ENCODE peak calls at places on chromosome 15, in four cellular contexts. D is IMR-90, E is H9, U is mesenchymal stem cell. H is an unnamed sample.

GRCh38 chr15:70328137-70329115 is 230.7 kb upstream of the TLE3 start:
- DNase-seq in E (no peak), D (peak), U (no peak), H (no peak)

GRCh38 chr15:73168487-73168886 is 116.2 kb downstream of the NEO1 start:
- DNase-seq in E (no peak), U (no peak), D (no peak), H (no peak)

GRCh38 chr15:77392762-77393470 is 27.0 kb downstream of the PEAK1 start:
- DNase-seq in U (no peak), D (no peak), E (no peak), H (no peak)

GRCh38 chr15:85615930-85616329 is 178.8 kb downstream of the KLHL25 start:
- DNase-seq in D (peak), E (peak), U (peak), H (no peak)

GRCh38 chr15:30954674-30955073 is 36.8 kb downstream of the MTMR10 start:
- DNase-seq in E (no peak), D (peak), U (peak), H (no peak)

GRCh38 chr15:71761649-71762048 is 48.7 kb upstream of the NR2E3 start:
- DNase-seq in D (peak), E (no peak), U (peak), H (peak)

GRCh38 chr15:58490405-58491150 is 58.8 kb downstream of the LIPC start:
- DNase-seq in D (no peak), U (no peak), E (no peak), H (no peak)

GRCh38 chr15:91948001-91948608 is 94.6 kb downstream of the SLCO3A1 start:
- DNase-seq in E (peak), D (peak), U (peak), H (no peak)

GRCh38 chr15:89125038-89125826 is 37.0 kb downstream of the ABHD2 start:
- DNase-seq in U (no peak), D (no peak), E (no peak), H (no peak)

GRCh38 chr15:98127612-98128011 is 167.1 kb downstream of the ARRDC4 start:
- DNase-seq in U (no peak), D (no peak), E (no peak), H (no peak)

GRCh38 chr15:81160312-81161214 is 26.5 kb downstream of the CFAP161 start:
- DNase-seq in D (peak), E (no peak), U (no peak), H (no peak)

GRCh38 chr15:77988386-77989301 is 88.9 kb downstream of the TBC1D2B start:
- DNase-seq in U (no peak), D (no peak), E (no peak), H (no peak)

GRCh38 chr15:59299919-59300617 is 72.6 kb downstream of the MYO1E start:
- DNase-seq in D (peak), U (peak), E (no peak), H (peak)

GRCh38 chr15:57477736-57478522 is 101.6 kb downstream of the CGNL1 start:
- DNase-seq in E (peak), D (no peak), U (no peak), H (no peak)

GRCh38 chr15:36265422-36265821 is 314.0 kb upstream of the CDIN1 start:
- DNase-seq in D (peak), U (no peak), E (no peak), H (no peak)

GRCh38 chr15:72516734-72517133 is 42.6 kb downstream of the ARIH1 start:
- DNase-seq in D (no peak), U (no peak), E (no peak), H (no peak)

GRCh38 chr15:57560976-57561711 is 30.6 kb upstream of the MYZAP start:
- DNase-seq in D (peak), E (peak), U (peak), H (peak)

GRCh38 chr15:70702584-70702983 is 60.8 kb downstream of the UACA start:
- DNase-seq in U (no peak), D (no peak), E (no peak), H (no peak)

GRCh38 chr15:63381301-63382192 is at the start of gene CA12:
- DNase-seq in U (peak), D (peak), E (peak), H (peak)

GRCh38 chr15:48644827-48645557 is 517 bp downstream of the FBN1 start:
- DNase-seq in U (peak), D (peak), E (peak), H (peak)

GRCh38 chr15:65303687-65304392 is 637 bp upstream of the RNU5B-1 start:
- DNase-seq in D (peak), E (peak), U (peak), H (peak)

GRCh38 chr15:44788748-44789147 is 52.4 kb downstream of the TRIM69 start:
- DNase-seq in D (no peak), U (no peak), E (no peak), H (no peak)

GRCh38 chr15:80556694-80557367 is 138.3 kb upstream of the ABHD17C start:
- DNase-seq in U (peak), E (no peak), D (peak), H (no peak)

GRCh38 chr15:65816441-65816840 is 24.3 kb upstream of the DENND4A start:
- DNase-seq in D (no peak), U (no peak), E (no peak), H (no peak)

GRCh38 chr15:31387101-31387482 is 60.5 kb downstream of the KLF13 start:
- DNase-seq in U (no peak), E (no peak), D (no peak), H (no peak)

GRCh38 chr15:29938701-29939340 is 116.6 kb upstream of the TJP1 start:
- DNase-seq in D (peak), U (no peak), E (no peak), H (peak)

GRCh38 chr15:66555685-66556084 is 10.1 kb downstream of the LCTL start:
- DNase-seq in D (no peak), U (no peak), E (no peak), H (no peak)

DNA sequence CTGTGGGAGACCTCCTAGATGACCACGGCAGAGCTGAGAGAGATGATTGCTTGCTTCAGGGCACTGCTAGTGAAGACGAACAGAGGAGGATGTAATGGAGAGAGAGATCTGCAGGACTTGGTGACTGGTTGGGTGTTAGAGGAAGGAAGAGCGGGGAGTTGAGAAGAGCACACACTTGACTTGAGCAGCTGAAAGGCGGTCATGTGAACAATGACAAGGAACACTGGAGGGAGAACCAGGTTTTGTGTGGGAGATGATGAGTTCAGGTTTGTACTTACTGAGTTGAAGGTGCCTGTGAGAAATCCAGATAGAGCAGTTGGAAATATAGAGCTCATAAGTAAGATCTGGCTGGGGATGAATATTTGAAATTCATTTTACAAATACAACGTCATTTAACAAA is 40.3 kb downstream of the CDAN1 start:
- DNase-seq in D (no peak), E (no peak), U (no peak), H (no peak)
- H4K8ac ChIP-seq in D (no peak), E (no peak), U (no peak), H (no peak)

GRCh38 chr15:95557226-95558046 is 773.1 kb upstream of the NR2F2 start:
- DNase-seq in E (no peak), D (peak), U (peak), H (peak)

GRCh38 chr15:95556225-95556624 is 774.3 kb upstream of the NR2F2 start:
- DNase-seq in U (no peak), D (peak), E (no peak), H (peak)

GRCh38 chr15:95558916-95559315 is 771.6 kb upstream of the NR2F2 start:
- DNase-seq in D (peak), U (no peak), E (no peak), H (no peak)

GRCh38 chr15:95558131-95558530 is 772.4 kb upstream of the NR2F2 start:
- DNase-seq in D (peak), E (no peak), U (peak), H (no peak)

GRCh38 chr15:95556866-95557225 is 773.7 kb upstream of the NR2F2 start:
- DNase-seq in D (no peak), E (no peak), U (peak), H (peak)
- H2AFZ ChIP-seq in D (peak), E (no peak), U (no peak), H (no peak)

GRCh38 chr15:79230766-79231165 is 51.8 kb upstream of the ANKRD34C start:
- DNase-seq in D (no peak), U (no peak), E (no peak), H (no peak)
- H4K8ac ChIP-seq in D (no peak), U (no peak), E (no peak), H (no peak)

GRCh38 chr15:69298697-69299441 is at the start of gene PAQR5:
- DNase-seq in U (peak), E (peak), D (no peak), H (no peak)
- H2AFZ ChIP-seq in U (peak), E (no peak), D (peak), H (peak)

H was measured in trophoblast cell.